ENCODE peak calls at places on chromosome 20, in seven cellular contexts. K, G, I, T, Y, W and H are unnamed samples.

GRCh38 chr20:16530201-16530681 is 43.0 kb downstream of the KIF16B start:
- DNase-seq in K (peak), G (no peak), I (no peak), T (no peak), Y (no peak), W (no peak), H (no peak)

GRCh38 chr20:42380287-42380686 is 762.1 kb upstream of the CHD6 start:
- DNase-seq in K (no peak), G (no peak), I (no peak), T (no peak), Y (no peak), W (no peak), H (no peak)

GRCh38 chr20:54405540-54405939 is 69.9 kb upstream of the DOK5 start:
- DNase-seq in K (no peak), G (no peak), I (no peak), T (no peak), Y (no peak), W (no peak), H (no peak)

GRCh38 chr20:49891486-49891885 is 23.8 kb downstream of the SPATA2 start:
- DNase-seq in K (no peak), G (no peak), I (no peak), T (no peak), Y (no peak), W (no peak), H (peak)

GRCh38 chr20:34299925-34300806 is 3.0 kb downstream of the AHCY start:
- DNase-seq in K (no peak), G (no peak), I (peak), T (no peak), Y (peak), W (no peak), H (no peak)

GRCh38 chr20:50172347-50173013 is 18.1 kb upstream of the CEBPB start:
- DNase-seq in K (peak), G (no peak), I (peak), T (no peak), Y (no peak), W (no peak), H (peak)

GRCh38 chr20:59145926-59146800 is 17.5 kb upstream of the ZNF831 start:
- DNase-seq in K (no peak), G (no peak), I (peak), T (no peak), Y (no peak), W (no peak), H (peak)

GRCh38 chr20:18255526-18255925 is 32.8 kb upstream of the ZNF133 start:
- DNase-seq in K (no peak), G (no peak), I (no peak), T (no peak), Y (no peak), W (no peak), H (no peak)

GRCh38 chr20:4043801-4044200 is 28.4 kb upstream of the RNF24 start:
- DNase-seq in K (no peak), G (no peak), I (no peak), T (no peak), Y (no peak), W (no peak), H (no peak)

GRCh38 chr20:18831830-18832229 is 18.2 kb downstream of the SCP2D1 start:
- DNase-seq in K (no peak), G (no peak), I (no peak), T (no peak), Y (no peak), W (no peak), H (no peak)

GRCh38 chr20:34750484-34750883 is 46.3 kb downstream of the TP53INP2 start:
- DNase-seq in K (no peak), G (no peak), I (no peak), T (no peak), Y (no peak), W (no peak), H (no peak)

GRCh38 chr20:35967979-35968640 is at the start of gene CNBD2:
- DNase-seq in K (no peak), G (no peak), I (no peak), T (no peak), Y (no peak), W (no peak), H (no peak)

GRCh38 chr20:61354501-61354900 is 102.4 kb downstream of the CDH4 start:
- DNase-seq in K (no peak), G (no peak), I (no peak), T (no peak), Y (no peak), W (no peak), H (peak)

GRCh38 chr20:32772046-32772445 is 9.9 kb downstream of the DNMT3B start:
- DNase-seq in K (no peak), G (no peak), I (no peak), T (no peak), Y (no peak), W (no peak), H (no peak)

GRCh38 chr20:19252670-19253120 is 40.3 kb downstream of the SLC24A3 start:
- DNase-seq in K (no peak), G (no peak), I (no peak), T (no peak), Y (no peak), W (no peak), H (no peak)

GRCh38 chr20:10478930-10479329 is 43.8 kb downstream of the SLX4IP start:
- DNase-seq in K (no peak), G (no peak), I (no peak), T (no peak), Y (no peak), W (no peak), H (no peak)

GRCh38 chr20:57089701-57090144 is 176.7 kb downstream of the BMP7 start:
- DNase-seq in K (peak), G (peak), I (peak), T (peak), Y (peak), W (no peak), H (peak)

GRCh38 chr20:59195316-59195993 is 31.8 kb downstream of the ZNF831 start:
- DNase-seq in K (no peak), G (no peak), I (no peak), T (no peak), Y (no peak), W (no peak), H (no peak)

GRCh38 chr20:1894951-1895673 is at the start of gene SIRPA:
- DNase-seq in K (peak), G (peak), I (peak), T (no peak), Y (peak), W (no peak), H (peak)

GRCh38 chr20:59912609-59913008 is 20.8 kb downstream of the SYCP2 start:
- DNase-seq in K (no peak), G (no peak), I (no peak), T (no peak), Y (no peak), W (no peak), H (no peak)

GRCh38 chr20:64280460-64280843 is 24.9 kb downstream of the PCMTD2 start:
- DNase-seq in K (no peak), G (no peak), I (no peak), T (no peak), Y (no peak), W (no peak), H (no peak)

GRCh38 chr20:61117725-61118124 is 134.3 kb upstream of the CDH4 start:
- DNase-seq in K (no peak), G (no peak), I (no peak), T (no peak), Y (no peak), W (no peak), H (no peak)

GRCh38 chr20:56001106-56001785 is 4.1 kb downstream of the CBLN4 start:
- DNase-seq in K (no peak), G (no peak), I (no peak), T (no peak), Y (no peak), W (no peak), H (no peak)

GRCh38 chr20:61244213-61244612 is 7.8 kb upstream of the CDH4 start:
- DNase-seq in K (no peak), G (no peak), I (no peak), T (no peak), Y (no peak), W (no peak), H (no peak)

GRCh38 chr20:45373353-45374100 is 4.6 kb downstream of the TP53TG5 start:
- DNase-seq in K (peak), G (peak), I (peak), T (peak), Y (peak), W (no peak), H (peak)

GRCh38 chr20:43716757-43717615 is 9.8 kb downstream of the GTSF1L start:
- DNase-seq in K (no peak), G (no peak), I (no peak), T (no peak), Y (no peak), W (no peak), H (no peak)

GRCh38 chr20:53930651-53931504 is 139.5 kb downstream of the BCAS1 start:
- DNase-seq in K (no peak), G (no peak), I (no peak), T (no peak), Y (no peak), W (no peak), H (no peak)

GRCh38 chr20:23404196-23404595 is 17.1 kb downstream of the NAPB start:
- DNase-seq in K (no peak), G (no peak), I (no peak), T (no peak), Y (no peak), W (no peak), H (no peak)

GRCh38 chr20:44438782-44439181 is 36.9 kb upstream of the TTPAL start:
- DNase-seq in K (no peak), G (no peak), I (no peak), T (no peak), Y (no peak), W (no peak), H (no peak)

GRCh38 chr20:22584922-22585785 is 782 bp upstream of the FOXA2 start:
- DNase-seq in K (no peak), G (peak), I (no peak), T (no peak), Y (peak), W (no peak), H (no peak)

GRCh38 chr20:32019156-32019510 is 8.9 kb downstream of the CCM2L start:
- DNase-seq in K (peak), G (no peak), I (peak), T (no peak), Y (peak), W (no peak), H (no peak)

GRCh38 chr20:61805781-61806180 is 259.9 kb downstream of the TAF4 start:
- DNase-seq in K (no peak), G (no peak), I (no peak), T (no peak), Y (no peak), W (no peak), H (peak)

GRCh38 chr20:19834287-19834686 is 76.2 kb downstream of the RIN2 start:
- DNase-seq in K (no peak), G (no peak), I (no peak), T (no peak), Y (no peak), W (no peak), H (no peak)

GRCh38 chr20:3603108-3603507 is 60.1 kb downstream of the GFRA4 start:
- DNase-seq in K (no peak), G (no peak), I (no peak), T (no peak), Y (no peak), W (no peak), H (no peak)

GRCh38 chr20:49938173-49939163 is 2.3 kb downstream of the RNF114 start:
- DNase-seq in K (no peak), G (no peak), I (no peak), T (no peak), Y (no peak), W (no peak), H (peak)